ENCODE peak calls at places on chromosome 3, in ten cellular contexts. G is suprapubic skin, M is B cell, X is endothelial cell, E is AG04450, V is fibroblast of mammary gland, R is AG09309, Z is right atrium auricular region, N is endodermal cell, Y is astrocyte. B is an unnamed sample.

GRCh38 chr3:195247863-195248189 is 23.1 kb downstream of the XXYLT1 start:
- DNase-seq in N (peak; percentile 49), M (no peak), Y (no peak), V (no peak), X (no peak), E (no peak), Z (no peak), R (no peak), G (no peak), B (peak; percentile 32)

GRCh38 chr3:87969620-87970019 is 89.2 kb downstream of the CGGBP1 start:
- DNase-seq in E (no peak), Y (no peak), M (no peak), G (no peak), R (no peak), V (no peak), X (no peak), N (no peak), Z (no peak), B (no peak)

GRCh38 chr3:36813320-36813719 is 49.0 kb upstream of the DCLK3 start:
- DNase-seq in G (no peak), X (no peak), M (no peak), Z (no peak), Y (no peak), V (no peak), E (no peak), R (no peak), N (no peak), B (no peak)

GRCh38 chr3:49900491-49901153 is 3.1 kb downstream of the MST1R start:
- DNase-seq in M (no peak), Z (no peak), N (no peak), G (no peak), R (peak; percentile 25), X (no peak), Y (peak; percentile 26), E (no peak), V (peak; percentile 8), B (no peak)

GRCh38 chr3:46947981-46948791 is 28.4 kb downstream of the CCDC12 start:
- DNase-seq in Z (peak; percentile 78), Y (peak; percentile 52), G (no peak), E (no peak), N (peak; percentile 83), M (no peak), V (peak; percentile 36), X (no peak), R (no peak), B (no peak)

GRCh38 chr3:71564361-71564760 is 19.2 kb downstream of the FOXP1 start:
- DNase-seq in R (no peak), X (no peak), M (no peak), V (no peak), G (no peak), Z (no peak), Y (peak; percentile 30), E (no peak), N (no peak), B (no peak)

GRCh38 chr3:122295286-122295685 is 29.8 kb upstream of the CSTA start:
- DNase-seq in Y (no peak), N (no peak), V (no peak), G (no peak), Z (no peak), R (no peak), M (peak; percentile 23), X (no peak), E (no peak), B (no peak)

GRCh38 chr3:159126261-159127020 is 324.6 kb downstream of the MFSD1 start:
- DNase-seq in E (no peak), Z (no peak), V (peak; percentile 75), R (no peak), M (no peak), N (no peak), G (no peak), X (no peak), Y (peak; percentile 74), B (no peak)

GRCh38 chr3:14915636-14916222 is 31.7 kb upstream of the NR2C2 start:
- DNase-seq in E (no peak), X (no peak), M (no peak), Y (no peak), G (peak; percentile 60), V (no peak), N (no peak), R (no peak), Z (no peak), B (no peak)

GRCh38 chr3:14913071-14913925 is 34.1 kb upstream of the NR2C2 start:
- DNase-seq in M (no peak), E (no peak), Z (no peak), X (no peak), N (peak; percentile 47), V (no peak), R (no peak), G (peak; percentile 49), Y (no peak), B (no peak)

GRCh38 chr3:14911651-14912050 is 35.7 kb upstream of the NR2C2 start:
- DNase-seq in Z (no peak), Y (no peak), V (no peak), G (peak; percentile 49), N (no peak), E (no peak), M (no peak), X (no peak), R (no peak), B (no peak)

GRCh38 chr3:14914777-14915113 is 32.6 kb upstream of the NR2C2 start:
- DNase-seq in E (no peak), Y (no peak), R (no peak), V (no peak), N (no peak), X (no peak), Z (no peak), M (no peak), G (peak; percentile 57), B (no peak)

GRCh38 chr3:14913926-14914776 is 33.2 kb upstream of the NR2C2 start:
- DNase-seq in M (no peak), G (peak; percentile 63), X (no peak), V (no peak), Z (no peak), Y (no peak), N (peak; percentile 63), R (no peak), E (no peak), B (no peak)
- TF ChIP-seq CTCF in M (no peak), G (no peak), X (peak; percentile 29), V (no peak), Z (no peak), Y (no peak), N (peak; percentile 78), R (no peak), E (no peak), B (peak; percentile 62)

GRCh38 chr3:4394048-4394447 is 73.0 kb downstream of the SUMF1 start:
- DNase-seq in Z (no peak), R (no peak), N (no peak), V (peak; percentile 35), Y (peak; percentile 53), G (no peak), E (no peak), X (no peak), M (no peak), B (no peak)

GRCh38 chr3:4396006-4396405 is 71.1 kb downstream of the SUMF1 start:
- DNase-seq in N (no peak), Y (no peak), X (no peak), E (no peak), G (no peak), R (no peak), Z (no peak), V (no peak), M (no peak), B (no peak)

GRCh38 chr3:4395448-4395847 is 71.6 kb downstream of the SUMF1 start:
- DNase-seq in N (no peak), M (no peak), Y (peak; percentile 22), V (no peak), X (no peak), E (no peak), Z (no peak), R (no peak), G (no peak), B (no peak)

GRCh38 chr3:4392992-4393391 is 74.1 kb downstream of the SUMF1 start:
- DNase-seq in E (no peak), V (no peak), X (no peak), M (no peak), R (no peak), G (no peak), Y (no peak), Z (no peak), N (no peak), B (no peak)

DNA sequence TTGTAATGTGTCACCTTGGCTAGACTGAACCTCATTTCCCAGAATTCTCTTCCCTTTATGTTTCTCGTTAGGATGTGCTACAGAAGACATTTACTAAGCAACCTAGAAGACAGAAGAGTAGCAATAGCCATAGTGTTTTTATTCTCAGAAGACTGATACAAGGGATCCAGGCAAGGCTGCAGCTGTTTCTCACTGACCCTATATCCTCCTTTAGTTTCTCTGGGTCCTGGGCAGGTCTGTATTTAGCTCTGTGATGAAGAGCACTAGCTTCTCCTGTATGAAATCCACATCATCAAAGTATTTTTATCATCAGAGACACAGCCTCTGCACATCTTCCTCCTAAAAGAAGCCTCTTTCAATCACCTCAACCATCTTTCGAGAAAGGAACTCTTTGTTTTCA is 72.5 kb downstream of the SUMF1 start:
- DNase-seq in Z (no peak), E (no peak), Y (no peak), R (no peak), V (no peak), M (no peak), X (no peak), G (no peak), N (no peak), B (no peak)
- TF ChIP-seq CTCF in Z (no peak), E (no peak), Y (no peak), R (no peak), V (no peak), M (no peak), X (no peak), G (no peak), N (no peak), B (no peak)

DNA sequence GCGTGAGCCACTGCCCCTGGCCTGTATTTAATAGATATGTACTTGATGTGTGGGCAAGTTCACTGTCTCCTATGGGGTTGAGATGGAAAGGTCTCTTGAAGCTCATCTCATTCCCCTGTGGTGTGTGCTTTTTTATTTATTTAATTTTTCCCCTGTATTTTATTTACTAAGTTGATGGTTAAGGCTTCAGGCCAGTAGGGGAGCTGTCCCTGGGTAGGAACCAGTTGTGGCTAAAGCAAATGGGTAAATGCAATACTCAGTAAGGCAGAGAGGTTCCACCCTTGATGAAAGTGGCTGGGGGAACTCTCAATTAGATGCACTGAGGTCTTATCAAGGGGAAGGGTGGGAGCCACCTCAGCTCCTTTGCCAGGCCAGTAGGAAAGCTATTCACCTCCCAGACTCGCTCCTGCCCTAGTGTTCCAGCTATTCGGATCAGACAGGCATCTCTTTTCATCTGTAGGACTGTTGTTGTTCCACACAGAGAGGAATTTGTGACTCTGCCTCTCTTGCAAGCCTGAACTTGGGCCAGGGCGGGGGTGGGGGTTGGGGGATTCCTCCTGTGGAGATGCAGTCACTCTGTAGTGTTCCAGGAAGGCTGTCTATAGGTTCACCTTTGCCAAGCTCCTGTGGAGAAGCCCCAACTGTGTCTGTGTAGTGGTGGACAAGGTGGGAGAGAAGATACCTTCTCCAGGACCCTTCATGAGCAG is 26.1 kb downstream of the PCCB start:
- DNase-seq in V (no peak), Z (no peak), M (no peak), G (no peak), Y (no peak), R (no peak), X (no peak), N (no peak), E (no peak), B (no peak)
- TF ChIP-seq CTCF in V (peak; percentile 4), Z (no peak), M (no peak), G (no peak), Y (no peak), R (no peak), X (no peak), N (peak; percentile 66), E (peak; percentile 25), B (peak; percentile 26)

GRCh38 chr3:183013857-183014256 is 33.5 kb upstream of the DCUN1D1 start:
- DNase-seq in R (no peak), V (no peak), X (no peak), Z (no peak), N (no peak), E (no peak), Y (no peak), G (no peak), M (no peak), B (no peak)

GRCh38 chr3:183013074-183013473 is 32.7 kb upstream of the DCUN1D1 start:
- DNase-seq in Z (no peak), X (no peak), N (no peak), Y (no peak), M (no peak), E (no peak), G (no peak), R (no peak), V (no peak), B (no peak)

GRCh38 chr3:183018416-183019192 is 38.3 kb upstream of the DCUN1D1 start:
- DNase-seq in M (no peak), Z (no peak), Y (no peak), R (no peak), G (no peak), X (no peak), E (no peak), N (no peak), V (no peak), B (no peak)

DNA sequence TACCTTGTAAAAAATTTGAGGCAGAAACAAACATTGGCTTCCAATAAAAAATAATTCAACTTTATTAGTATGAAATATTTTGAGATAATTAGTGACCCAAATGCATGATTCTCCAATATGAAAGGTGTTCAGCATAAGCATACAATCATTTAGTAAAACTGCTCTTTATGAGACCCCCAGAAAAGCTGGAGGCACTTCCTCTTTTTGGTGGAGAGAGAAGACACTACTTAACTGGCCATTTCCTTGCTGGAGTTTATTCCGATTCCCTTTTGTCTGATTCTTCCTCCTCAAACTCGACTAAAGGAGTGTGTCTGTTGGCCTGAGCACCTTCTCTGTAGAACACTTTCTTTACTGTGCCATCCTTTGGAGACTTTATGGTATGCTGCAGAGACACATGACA is 34.8 kb upstream of the DCUN1D1 start:
- DNase-seq in Z (no peak), X (no peak), V (no peak), Y (no peak), N (no peak), E (no peak), G (no peak), M (no peak), R (no peak), B (no peak)
- TF ChIP-seq CTCF in Z (no peak), X (no peak), V (no peak), Y (no peak), N (no peak), E (no peak), G (no peak), M (no peak), R (no peak), B (no peak)

B was measured in type B pancreatic cell.